ENCODE peak calls at places on chromosome 12, in six cellular contexts. M is HCT116, O is lung, F is glutamatergic neuron, N is tibial artery, X is spleen. G is an unnamed sample.

GRCh38 chr12:77788231-77789168 is 42.2 kb upstream of the NAV3 start:
- DNase-seq in M (no peak), O (no peak), F (no peak), N (no peak), X (no peak), G (no peak)

GRCh38 chr12:93502802-93503623 is 35.7 kb downstream of the MRPL42 start:
- DNase-seq in M (peak; percentile 21), O (peak; percentile 55), F (peak; percentile 37), N (no peak), X (no peak), G (peak; percentile 61)

GRCh38 chr12:30286345-30286926 is 409.2 kb downstream of the IPO8 start:
- DNase-seq in M (peak; percentile 22), O (no peak), F (no peak), N (no peak), X (no peak), G (peak; percentile 7)

GRCh38 chr12:70756118-70756517 is 118.9 kb upstream of the PTPRB start:
- DNase-seq in M (no peak), O (no peak), F (no peak), N (no peak), X (no peak), G (no peak)

GRCh38 chr12:78725951-78726550 is 138.5 kb upstream of the SYT1 start:
- DNase-seq in M (no peak), O (no peak), F (no peak), N (no peak), X (no peak), G (no peak)

GRCh38 chr12:63804746-63805145 is 25.0 kb downstream of the RXYLT1 start:
- DNase-seq in M (no peak), O (no peak), F (no peak), N (no peak), X (no peak), G (no peak)

GRCh38 chr12:27610380-27610779 is 85.9 kb upstream of the REP15 start:
- DNase-seq in M (peak; percentile 26), O (no peak), F (no peak), N (no peak), X (no peak), G (no peak)

GRCh38 chr12:46480724-46481123 is 108.2 kb upstream of the SLC38A2 start:
- DNase-seq in M (no peak), O (no peak), F (no peak), N (no peak), X (no peak), G (no peak)

GRCh38 chr12:110619534-110619953 is 5.6 kb downstream of the TCTN1 start:
- DNase-seq in M (no peak), O (no peak), F (no peak), N (no peak), X (no peak), G (no peak)

GRCh38 chr12:66365718-66366485 is 63.6 kb downstream of the HELB start:
- DNase-seq in M (no peak), O (no peak), F (no peak), N (no peak), X (no peak), G (no peak)

GRCh38 chr12:22332191-22332590 is 2.3 kb downstream of the ST8SIA1 start:
- DNase-seq in M (no peak), O (no peak), F (no peak), N (no peak), X (no peak), G (no peak)

GRCh38 chr12:106896603-106897002 is 59.1 kb upstream of the TMEM263 start:
- DNase-seq in M (no peak), O (no peak), F (no peak), N (no peak), X (no peak), G (no peak)

GRCh38 chr12:109900752-109901580 is 892 bp downstream of the TCHP start:
- DNase-seq in M (no peak), O (no peak), F (no peak), N (no peak), X (no peak), G (no peak)

GRCh38 chr12:49811961-49812401 is 16.2 kb downstream of the NCKAP5L start:
- DNase-seq in M (no peak), O (no peak), F (no peak), N (no peak), X (no peak), G (no peak)

GRCh38 chr12:119700078-119700477 is 32.1 kb downstream of the PRKAB1 start:
- DNase-seq in M (no peak), O (no peak), F (no peak), N (no peak), X (no peak), G (no peak)

GRCh38 chr12:101490286-101490920 is 15.3 kb downstream of the SPIC start:
- DNase-seq in M (peak; percentile 62), O (no peak), F (no peak), N (no peak), X (no peak), G (peak; percentile 60)

GRCh38 chr12:70268972-70269371 is 25.7 kb downstream of the CNOT2 start:
- DNase-seq in M (no peak), O (no peak), F (no peak), N (no peak), X (no peak), G (no peak)

GRCh38 chr12:53991077-53991460 is 6.1 kb downstream of the HOXC10 start:
- DNase-seq in M (no peak), O (no peak), F (no peak), N (peak; percentile 88), X (no peak), G (no peak)

GRCh38 chr12:93526786-93527428 is 45.6 kb upstream of the SOCS2 start:
- DNase-seq in M (peak; percentile 61), O (peak; percentile 38), F (no peak), N (no peak), X (no peak), G (peak; percentile 76)

GRCh38 chr12:45681469-45681868 is 48.0 kb upstream of the ARID2 start:
- DNase-seq in M (no peak), O (no peak), F (no peak), N (no peak), X (no peak), G (no peak)

DNA sequence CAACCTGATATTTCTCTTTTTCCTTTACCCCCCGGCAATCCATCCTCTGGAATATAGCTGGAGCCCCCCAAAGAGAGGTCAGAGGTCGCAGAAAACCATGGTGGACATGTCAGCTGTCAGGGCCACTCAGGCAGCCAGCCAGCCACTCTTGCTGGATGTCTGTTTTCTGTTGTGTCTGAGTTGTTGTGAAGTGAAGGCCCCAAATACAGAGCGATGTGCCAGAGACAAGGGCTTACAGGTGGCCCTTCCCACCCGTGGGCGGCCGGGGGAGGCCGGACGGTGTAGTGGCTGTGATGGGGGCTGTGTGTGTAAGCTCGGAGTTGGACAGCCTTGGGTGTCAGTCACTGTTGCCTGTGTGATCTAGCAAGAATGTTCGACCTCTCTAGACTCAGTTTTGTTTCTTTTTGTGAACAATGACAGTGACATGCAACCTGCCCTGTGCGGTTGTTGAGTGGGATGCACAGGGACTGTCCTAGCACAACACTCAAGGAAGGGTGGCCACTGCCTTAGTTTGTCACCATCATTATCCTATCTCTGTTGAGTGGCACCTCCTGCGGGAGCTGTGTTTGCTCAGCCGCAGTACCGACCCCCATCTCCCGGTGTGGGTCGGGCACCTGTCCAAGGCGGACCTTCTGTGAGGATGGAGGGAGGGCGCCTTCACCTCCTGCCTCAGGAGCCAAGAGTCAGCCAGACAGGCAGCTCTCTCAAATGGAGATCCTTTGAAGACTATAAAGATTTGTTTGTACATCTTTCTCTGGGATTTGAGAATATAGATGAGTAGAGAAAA is 141.9 kb downstream of the TSPAN9 start:
- DNase-seq in M (no peak), O (no peak), F (no peak), N (no peak), X (no peak), G (no peak)
- TF ChIP-seq CTCF in M (no peak), O (no peak), F (no peak), N (no peak), X (no peak), G (no peak)

DNA sequence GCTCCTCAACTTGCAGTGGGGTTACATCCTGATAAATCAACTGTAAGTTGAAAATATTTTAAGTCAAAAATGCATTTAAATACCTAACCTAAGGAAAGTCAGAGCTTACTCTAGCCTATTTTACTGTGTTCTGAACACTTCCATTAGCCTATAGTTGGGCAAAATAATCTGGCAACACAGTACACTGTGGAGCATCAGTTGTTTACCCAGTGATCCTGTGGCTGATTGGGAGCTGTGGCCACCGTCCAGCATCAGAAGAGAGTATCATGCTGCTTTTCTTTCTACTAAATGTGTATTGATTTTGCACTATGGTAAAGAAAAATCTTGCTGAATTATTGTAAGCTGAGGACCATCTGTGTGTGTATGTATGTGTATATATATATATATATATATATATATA is 200.9 kb downstream of the CPNE8 start:
- DNase-seq in M (no peak), O (no peak), F (no peak), N (no peak), X (no peak), G (no peak)
- TF ChIP-seq CTCF in M (no peak), O (no peak), F (no peak), N (no peak), X (no peak), G (no peak)

DNA sequence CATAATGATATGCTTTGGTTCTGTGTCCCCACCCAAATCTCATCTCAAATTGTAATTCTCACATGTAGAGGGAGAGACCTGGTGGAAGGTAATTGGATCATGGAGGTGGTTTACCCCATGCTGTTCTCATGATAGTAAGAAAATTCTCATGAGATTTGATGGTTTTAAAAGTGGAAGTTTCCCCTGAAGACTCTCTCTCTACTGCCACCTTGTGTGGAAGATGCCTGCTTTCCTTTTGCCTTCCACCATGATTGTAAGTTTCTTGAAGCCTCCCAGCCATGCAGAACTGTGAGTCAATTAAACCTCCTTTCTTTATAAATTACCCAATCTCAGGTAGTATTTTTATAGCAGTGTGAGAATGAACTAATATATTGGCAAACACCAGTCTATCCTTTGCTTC is 260.4 kb upstream of the PPFIA2 start:
- DNase-seq in M (no peak), O (no peak), F (no peak), N (no peak), X (no peak), G (no peak)
- TF ChIP-seq CTCF in M (peak; percentile 23), O (no peak), F (no peak), N (peak; percentile 11), X (no peak), G (no peak)

GRCh38 chr12:3010214-3010930 is 51.2 kb downstream of the TEAD4 start:
- DNase-seq in M (no peak), O (no peak), F (no peak), N (no peak), X (no peak), G (no peak)
- TF ChIP-seq CTCF in M (no peak), O (no peak), F (no peak), N (no peak), X (no peak), G (no peak)

GRCh38 chr12:117367006-117367638 is 5.7 kb upstream of the NOS1 start:
- DNase-seq in M (peak; percentile 69), O (peak; percentile 75), F (peak; percentile 84), N (peak; percentile 47), X (no peak), G (peak; percentile 85)
- TF ChIP-seq CTCF in M (peak; percentile 93), O (peak; percentile 77), F (peak; percentile 96), N (peak; percentile 79), X (peak; percentile 82), G (peak; percentile 93)

G was measured in Calu3.